ENCODE peak calls at places on chromosomes 1 and 21, in four cellular contexts. M is kidney tubule cell; K is effector memory CD8-positive, alpha-beta T cell; J is Right ventricle myocardium inferior. Z is an unnamed sample.

GRCh38 chr1:53543130-53543770 is 84.1 kb downstream of the DMRTB1 start:
- DNase-seq in M (no peak), K (no peak), J (peak), Z (peak)

GRCh38 chr1:8497196-8497878 is 179.4 kb downstream of the SLC45A1 start:
- DNase-seq in M (peak), K (no peak), J (no peak), Z (no peak)

GRCh38 chr1:226038661-226039060 is 23.9 kb upstream of the H3-3A start:
- DNase-seq in M (no peak), K (no peak), J (no peak), Z (no peak)

GRCh38 chr1:61674221-61674620 is 50.7 kb downstream of the TM2D1 start:
- DNase-seq in M (peak), K (no peak), J (no peak), Z (no peak)

GRCh38 chr1:111850124-111850523 is 94.4 kb downstream of the DDX20 start:
- DNase-seq in M (no peak), K (no peak), J (no peak), Z (no peak)

GRCh38 chr1:222331340-222331739 is 216.6 kb downstream of the HHIPL2 start:
- DNase-seq in M (peak), K (no peak), J (no peak), Z (no peak)

GRCh38 chr1:35377553-35377952 is 109.0 kb downstream of the ZMYM4 start:
- DNase-seq in M (peak), K (no peak), J (no peak), Z (no peak)

GRCh38 chr1:19910650-19911049 is 12.8 kb downstream of the PLA2G2E start:
- DNase-seq in M (no peak), K (no peak), J (no peak), Z (no peak)

GRCh38 chr1:193629875-193630274 is 443.5 kb upstream of the B3GALT2 start:
- DNase-seq in M (peak), K (no peak), J (no peak), Z (no peak)

GRCh38 chr1:55362558-55362957 is 147.4 kb upstream of the USP24 start:
- DNase-seq in M (peak), K (no peak), J (no peak), Z (no peak)

GRCh38 chr1:234970731-234971476 is 157.7 kb downstream of the TOMM20 start:
- DNase-seq in M (peak), K (no peak), J (peak), Z (peak)

GRCh38 chr1:192475329-192475728 is 100.2 kb upstream of the RGS1 start:
- DNase-seq in M (no peak), K (no peak), J (no peak), Z (no peak)

GRCh38 chr21:35382696-35383095 is 333.6 kb upstream of the RUNX1 start:
- DNase-seq in M (no peak), K (no peak), J (no peak), Z (no peak)

GRCh38 chr1:20073247-20073646 is 3.3 kb downstream of the PLA2G5 start:
- DNase-seq in M (no peak), K (no peak), J (no peak), Z (no peak)

GRCh38 chr1:163308811-163309210 is 12.9 kb upstream of the NUF2 start:
- DNase-seq in M (no peak), K (no peak), J (no peak), Z (no peak)

GRCh38 chr1:223429821-223430220 is 36.6 kb downstream of the CCDC185 start:
- DNase-seq in M (peak), K (no peak), J (no peak), Z (no peak)

GRCh38 chr1:39238476-39238875 is 34.0 kb downstream of the MACF1 start:
- DNase-seq in M (peak), K (no peak), J (no peak), Z (no peak)